ENCODE peak calls at places on chromosomes 12 and 14, in six cellular contexts. One of them, this sample, is unnamed. For H3K4me1, the result is how much of the 10 kb centered on the place peaks cover.

GRCh38 chr12:127241056-127241830 is 1025.7 kb upstream of the TMEM132C start:
- DNase-seq in left ventricle myocardium inferior: no peak
- DNase-seq in GM12878: no peak
- DNase-seq in K562: no peak
- DNase-seq in right lobe of liver: peak
- DNase-seq in left lung: no peak
- DNase-seq in this sample: no peak

GRCh38 chr14:103928011-103928890 is at the start of gene TDRD9:
- DNase-seq in left ventricle myocardium inferior: no peak
- DNase-seq in GM12878: no peak
- DNase-seq in K562: no peak
- DNase-seq in right lobe of liver: no peak
- DNase-seq in left lung: no peak
- DNase-seq in this sample: no peak

GRCh38 chr12:31001581-31002360 is 71.9 kb upstream of the DDX11 start:
- DNase-seq in left ventricle myocardium inferior: no peak
- DNase-seq in GM12878: no peak
- DNase-seq in K562: no peak
- DNase-seq in right lobe of liver: no peak
- DNase-seq in left lung: no peak
- DNase-seq in this sample: no peak

GRCh38 chr12:1797011-1797901 is 23.1 kb upstream of the LRTM2 start:
- DNase-seq in left ventricle myocardium inferior: peak
- DNase-seq in GM12878: no peak
- DNase-seq in K562: no peak
- DNase-seq in right lobe of liver: peak
- DNase-seq in left lung: peak
- DNase-seq in this sample: no peak

GRCh38 chr12:26226629-26227375 is 31.4 kb downstream of the SSPN start:
- DNase-seq in left ventricle myocardium inferior: peak
- DNase-seq in GM12878: no peak
- DNase-seq in K562: no peak
- DNase-seq in right lobe of liver: peak
- DNase-seq in left lung: peak
- DNase-seq in this sample: no peak

GRCh38 chr12:122870867-122871664 is 24.9 kb downstream of the VPS37B start:
- DNase-seq in left ventricle myocardium inferior: no peak
- DNase-seq in GM12878: no peak
- DNase-seq in K562: no peak
- DNase-seq in right lobe of liver: peak
- DNase-seq in left lung: no peak
- DNase-seq in this sample: no peak

GRCh38 chr12:121005346-121005815 is 10.9 kb downstream of the C12orf43 start:
- DNase-seq in left ventricle myocardium inferior: no peak
- DNase-seq in GM12878: no peak
- DNase-seq in K562: peak
- DNase-seq in right lobe of liver: no peak
- DNase-seq in left lung: no peak
- DNase-seq in this sample: no peak

GRCh38 chr12:43805857-43806736 is at the start of gene TWF1:
- DNase-seq in left ventricle myocardium inferior: peak
- DNase-seq in GM12878: no peak
- DNase-seq in K562: peak
- DNase-seq in right lobe of liver: peak
- DNase-seq in left lung: peak
- DNase-seq in this sample: peak

GRCh38 chr12:55738113-55739024 is 4.6 kb upstream of the GDF11 start:
- DNase-seq in left ventricle myocardium inferior: peak
- DNase-seq in GM12878: peak
- DNase-seq in K562: peak
- DNase-seq in right lobe of liver: no peak
- DNase-seq in left lung: peak
- DNase-seq in this sample: no peak

GRCh38 chr14:56331815-56332214 is 213.6 kb downstream of the PELI2 start:
- DNase-seq in left ventricle myocardium inferior: no peak
- DNase-seq in GM12878: no peak
- DNase-seq in K562: no peak
- DNase-seq in right lobe of liver: no peak
- DNase-seq in left lung: no peak
- DNase-seq in this sample: no peak

GRCh38 chr14:50659327-50659974 is 8.7 kb downstream of the SAV1 start:
- DNase-seq in left ventricle myocardium inferior: no peak
- DNase-seq in GM12878: no peak
- DNase-seq in K562: no peak
- DNase-seq in right lobe of liver: no peak
- DNase-seq in left lung: no peak
- DNase-seq in this sample: no peak

GRCh38 chr12:123388948-123389559 is 5.1 kb downstream of the KMT5A start:
- DNase-seq in left ventricle myocardium inferior: no peak
- DNase-seq in GM12878: no peak
- DNase-seq in K562: no peak
- DNase-seq in right lobe of liver: no peak
- DNase-seq in left lung: no peak
- DNase-seq in this sample: no peak

GRCh38 chr12:112716099-112717093 is 75.2 kb upstream of the RPH3A start:
- DNase-seq in left ventricle myocardium inferior: no peak
- DNase-seq in GM12878: no peak
- DNase-seq in K562: peak
- DNase-seq in right lobe of liver: no peak
- DNase-seq in left lung: no peak
- DNase-seq in this sample: no peak

GRCh38 chr12:91276529-91276928 is 93.9 kb upstream of the DCN start:
- DNase-seq in left ventricle myocardium inferior: no peak
- DNase-seq in GM12878: no peak
- DNase-seq in K562: no peak
- DNase-seq in right lobe of liver: no peak
- DNase-seq in left lung: no peak
- DNase-seq in this sample: no peak

DNA sequence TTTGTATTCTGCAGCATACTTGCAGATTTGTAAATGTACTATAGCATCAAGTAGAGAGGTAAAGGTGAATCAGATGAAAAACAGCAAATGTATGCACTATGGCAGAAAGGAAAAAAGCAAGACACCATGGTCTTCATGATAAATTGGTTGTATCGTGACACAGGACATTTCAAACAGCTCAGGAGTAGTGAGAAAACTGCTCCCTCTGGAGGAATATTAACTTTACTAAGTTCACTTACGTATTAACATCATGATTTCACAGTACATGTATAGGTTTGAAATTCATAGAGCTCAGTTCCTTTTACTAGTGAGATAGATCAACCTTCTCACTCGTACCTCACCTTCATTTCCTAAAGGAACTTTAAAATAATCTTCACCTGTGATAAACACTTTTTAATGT is 6.5 kb downstream of the MBIP start:
- DNase-seq in left ventricle myocardium inferior: no peak
- DNase-seq in GM12878: no peak
- DNase-seq in K562: peak
- DNase-seq in right lobe of liver: no peak
- DNase-seq in left lung: no peak
- DNase-seq in this sample: no peak
- TF ChIP-seq CTCF in left ventricle myocardium inferior: no peak
- TF ChIP-seq CTCF in GM12878: no peak
- TF ChIP-seq CTCF in K562: no peak
- TF ChIP-seq CTCF in right lobe of liver: no peak
- TF ChIP-seq CTCF in left lung: no peak
- TF ChIP-seq CTCF in this sample: no peak

DNA sequence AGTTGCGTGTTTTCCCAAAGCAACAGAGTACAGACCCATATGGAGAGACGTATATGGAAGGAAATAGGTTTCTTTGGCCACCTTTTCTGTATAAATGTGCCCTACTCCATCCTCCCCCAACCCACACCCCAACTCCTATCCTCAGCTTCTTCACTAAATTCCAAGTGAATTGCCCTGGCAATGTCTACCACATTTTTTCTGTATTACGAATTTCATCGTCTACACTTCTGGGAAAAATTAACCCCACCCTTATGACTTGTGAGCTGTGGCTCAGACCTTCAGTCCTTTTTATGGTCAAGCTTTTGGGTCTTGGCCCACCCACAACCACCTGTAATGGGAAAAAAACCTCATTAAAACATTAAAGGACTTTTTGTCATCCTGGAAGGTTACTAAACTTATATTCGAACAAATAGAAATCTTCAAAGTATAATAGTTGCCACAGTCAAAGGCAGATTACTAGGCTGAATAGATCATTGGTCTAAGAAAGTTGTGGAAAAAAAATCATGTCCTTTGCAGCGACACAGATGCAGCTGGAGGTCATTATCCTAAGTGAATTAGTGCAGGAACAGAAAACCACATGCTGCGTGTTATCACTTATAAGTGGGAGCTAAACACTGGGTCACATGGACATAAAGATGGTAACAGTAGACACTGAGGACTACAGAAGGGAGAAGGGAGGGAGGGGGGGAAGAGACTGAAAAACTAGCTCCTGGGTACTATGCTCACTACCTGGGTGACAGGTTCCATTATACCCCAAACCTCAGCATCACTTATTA is 15.7 kb upstream of the NFKBIA start:
- DNase-seq in left ventricle myocardium inferior: no peak
- DNase-seq in GM12878: no peak
- DNase-seq in K562: peak
- DNase-seq in right lobe of liver: no peak
- DNase-seq in left lung: no peak
- DNase-seq in this sample: no peak
- H3K4me3 ChIP-seq in left ventricle myocardium inferior: no peak
- H3K4me3 ChIP-seq in GM12878: no peak
- H3K4me3 ChIP-seq in K562: no peak
- H3K4me3 ChIP-seq in right lobe of liver: no peak
- H3K4me3 ChIP-seq in left lung: no peak
- H3K4me3 ChIP-seq in this sample: no peak

DNA sequence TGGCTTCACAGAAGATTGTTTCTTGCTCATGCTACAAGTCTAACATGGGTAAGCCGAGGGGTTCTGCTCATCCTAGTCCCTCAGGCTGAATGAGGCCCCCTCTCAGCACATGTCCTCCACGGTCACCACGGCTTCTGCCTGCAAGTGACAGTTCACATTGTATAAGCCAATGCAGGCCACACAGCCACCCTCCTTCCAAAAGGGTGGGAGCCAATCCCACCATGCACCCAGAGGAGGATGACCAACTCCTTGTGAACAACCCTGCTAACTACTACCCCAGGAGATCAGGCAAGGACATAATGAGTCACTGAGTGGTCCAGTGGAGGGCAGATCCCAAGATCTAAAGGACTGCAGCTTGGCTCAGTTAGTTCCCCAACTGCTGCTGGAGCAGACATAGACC is 6.1 kb downstream of the SPRING1 start:
- DNase-seq in left ventricle myocardium inferior: no peak
- DNase-seq in GM12878: no peak
- DNase-seq in K562: no peak
- DNase-seq in right lobe of liver: no peak
- DNase-seq in left lung: no peak
- DNase-seq in this sample: no peak
- H3K4me1 ChIP-seq in left ventricle myocardium inferior: under half
- H3K4me1 ChIP-seq in GM12878: under half
- H3K4me1 ChIP-seq in K562: under half
- H3K4me1 ChIP-seq in right lobe of liver: under half
- H3K4me1 ChIP-seq in left lung: under half
- H3K4me1 ChIP-seq in this sample: under half

DNA sequence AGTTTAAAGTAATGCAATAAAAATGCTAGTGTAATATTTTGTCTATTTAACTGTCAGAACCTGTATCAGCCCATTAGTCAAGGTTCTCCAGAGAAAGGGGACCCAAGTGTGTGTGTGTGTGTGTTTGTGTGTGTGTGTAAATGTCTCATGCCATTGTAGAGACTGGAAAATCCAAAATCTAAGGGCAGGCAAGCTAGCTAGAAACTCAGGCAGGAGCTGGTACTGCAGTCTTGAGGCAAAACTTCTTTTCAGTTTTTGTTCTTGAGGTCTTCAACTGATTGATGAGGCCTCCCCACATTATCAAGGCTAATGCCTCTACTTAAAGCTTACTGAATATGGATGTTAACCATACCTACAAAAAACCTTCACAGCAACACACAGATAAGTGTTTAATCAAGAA is 126.7 kb downstream of the PRKD1 start:
- DNase-seq in left ventricle myocardium inferior: no peak
- DNase-seq in GM12878: no peak
- DNase-seq in K562: no peak
- DNase-seq in right lobe of liver: no peak
- DNase-seq in left lung: no peak
- DNase-seq in this sample: no peak
- TF ChIP-seq CTCF in left ventricle myocardium inferior: no peak
- TF ChIP-seq CTCF in GM12878: no peak
- TF ChIP-seq CTCF in K562: no peak
- TF ChIP-seq CTCF in right lobe of liver: no peak
- TF ChIP-seq CTCF in left lung: no peak
- TF ChIP-seq CTCF in this sample: no peak

DNA sequence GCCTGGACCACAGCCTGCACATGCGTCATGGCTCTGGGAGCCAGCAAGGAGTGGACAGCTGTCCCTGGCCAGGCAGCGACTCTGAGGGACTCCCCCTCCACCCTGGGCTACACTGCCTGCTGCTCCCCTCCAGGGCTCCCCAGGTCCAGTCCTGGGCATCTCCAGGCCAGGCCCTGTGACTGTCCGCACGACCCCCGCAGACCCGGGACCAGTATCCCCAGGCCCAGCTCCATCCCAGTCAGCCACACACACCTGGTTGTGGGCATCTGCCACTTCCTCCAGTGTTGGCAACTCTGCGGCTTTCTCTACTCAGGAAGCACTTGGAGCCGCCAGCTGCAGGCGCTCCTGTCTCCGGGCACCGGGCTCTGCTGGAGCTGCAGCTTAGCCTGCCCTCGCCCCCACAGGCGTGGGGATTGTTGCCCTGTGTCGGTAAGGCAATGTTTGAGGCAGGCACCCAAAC is 2.4 kb downstream of the ULK1 start:
- DNase-seq in left ventricle myocardium inferior: peak
- DNase-seq in GM12878: no peak
- DNase-seq in K562: no peak
- DNase-seq in right lobe of liver: no peak
- DNase-seq in left lung: peak
- DNase-seq in this sample: no peak
- H3K4me3 ChIP-seq in left ventricle myocardium inferior: peak
- H3K4me3 ChIP-seq in GM12878: no peak
- H3K4me3 ChIP-seq in K562: peak
- H3K4me3 ChIP-seq in right lobe of liver: peak
- H3K4me3 ChIP-seq in left lung: no peak
- H3K4me3 ChIP-seq in this sample: peak